ENCODE peak calls at places on chromosomes 5 and 9, in four cellular contexts. L is lower lobe of right lung, C is gastrocnemius medialis, D is lung. Q is an unnamed sample. For H3K4me1, the result is how much of the 10 kb centered on the place peaks cover.

GRCh38 chr9:108396618-108397017 is 459.2 kb downstream of the ACTL7B start:
- DNase-seq in L (no peak), C (no peak), D (no peak), Q (no peak)

GRCh38 chr5:99010294-99010693 is 81.5 kb upstream of the CHD1 start:
- DNase-seq in L (no peak), C (no peak), D (no peak), Q (no peak)

GRCh38 chr5:136382071-136382470 is 16.7 kb upstream of the TRPC7 start:
- DNase-seq in L (no peak), C (no peak), D (no peak), Q (no peak)

GRCh38 chr5:16178745-16179372 is 732 bp downstream of the MARCHF11 start:
- DNase-seq in L (peak), C (no peak), D (peak), Q (peak)

GRCh38 chr9:98899399-98900056 is 44.2 kb upstream of the COL15A1 start:
- DNase-seq in L (no peak), C (no peak), D (no peak), Q (no peak)

GRCh38 chr5:58019614-58020013 is 440.3 kb downstream of the PLK2 start:
- DNase-seq in L (no peak), C (peak), D (peak), Q (peak)

GRCh38 chr5:72394688-72395087 is 74.5 kb downstream of the PTCD2 start:
- DNase-seq in L (no peak), C (no peak), D (no peak), Q (no peak)

GRCh38 chr9:97570899-97571298 is 62.3 kb downstream of the TSTD2 start:
- DNase-seq in L (no peak), C (peak), D (no peak), Q (peak)

GRCh38 chr9:115952667-115953316 is 200.8 kb upstream of the PAPPA start:
- DNase-seq in L (no peak), C (no peak), D (no peak), Q (no peak)

GRCh38 chr5:33470544-33470943 is 29.8 kb downstream of the TARS1 start:
- DNase-seq in L (no peak), C (no peak), D (no peak), Q (no peak)

GRCh38 chr9:93595461-93595860 is 19.1 kb downstream of the PHF2 start:
- DNase-seq in L (no peak), C (no peak), D (no peak), Q (no peak)

GRCh38 chr9:18499987-18500386 is 26.0 kb downstream of the ADAMTSL1 start:
- DNase-seq in L (no peak), C (no peak), D (no peak), Q (no peak)

GRCh38 chr5:148903587-148903986 is 77.2 kb downstream of the ADRB2 start:
- DNase-seq in L (no peak), C (no peak), D (no peak), Q (no peak)

GRCh38 chr5:54088081-54088480 is 222.3 kb downstream of the ARL15 start:
- DNase-seq in L (no peak), C (no peak), D (no peak), Q (no peak)

GRCh38 chr9:89448381-89448780 is 49.5 kb downstream of the SEMA4D start:
- DNase-seq in L (no peak), C (no peak), D (no peak), Q (no peak)

GRCh38 chr5:158174918-158175663 is 316.1 kb upstream of the CLINT1 start:
- DNase-seq in L (peak), C (peak), D (peak), Q (peak)

GRCh38 chr5:38329132-38329715 is 70.9 kb downstream of the EGFLAM start:
- DNase-seq in L (no peak), C (no peak), D (no peak), Q (no peak)

GRCh38 chr5:109164001-109164400 is 245.8 kb downstream of the PJA2 start:
- DNase-seq in L (no peak), C (no peak), D (no peak), Q (no peak)

GRCh38 chr5:171872666-171873065 is 87.0 kb downstream of the SMIM23 start:
- DNase-seq in L (no peak), C (no peak), D (no peak), Q (no peak)

GRCh38 chr9:111691686-111692329 is 30.4 kb downstream of the GNG10 start:
- DNase-seq in L (no peak), C (no peak), D (no peak), Q (no peak)

GRCh38 chr5:3139596-3139995 is 388.1 kb upstream of the IRX2 start:
- DNase-seq in L (no peak), C (no peak), D (no peak), Q (no peak)

GRCh38 chr9:130332384-130332926 is 66.9 kb downstream of the HMCN2 start:
- DNase-seq in L (no peak), C (no peak), D (no peak), Q (no peak)

GRCh38 chr5:144361406-144361805 is 190.7 kb downstream of the KCTD16 start:
- DNase-seq in L (no peak), C (no peak), D (no peak), Q (no peak)

GRCh38 chr5:38468978-38469706 is 87.3 kb downstream of the LIFR start:
- DNase-seq in L (no peak), C (peak), D (no peak), Q (no peak)

GRCh38 chr9:91902465-91903125 is 47.4 kb downstream of the ROR2 start:
- DNase-seq in L (no peak), C (no peak), D (no peak), Q (no peak)
- H3K4me1 ChIP-seq in L (under half), C (under half), D (under half), Q (under half)

DNA sequence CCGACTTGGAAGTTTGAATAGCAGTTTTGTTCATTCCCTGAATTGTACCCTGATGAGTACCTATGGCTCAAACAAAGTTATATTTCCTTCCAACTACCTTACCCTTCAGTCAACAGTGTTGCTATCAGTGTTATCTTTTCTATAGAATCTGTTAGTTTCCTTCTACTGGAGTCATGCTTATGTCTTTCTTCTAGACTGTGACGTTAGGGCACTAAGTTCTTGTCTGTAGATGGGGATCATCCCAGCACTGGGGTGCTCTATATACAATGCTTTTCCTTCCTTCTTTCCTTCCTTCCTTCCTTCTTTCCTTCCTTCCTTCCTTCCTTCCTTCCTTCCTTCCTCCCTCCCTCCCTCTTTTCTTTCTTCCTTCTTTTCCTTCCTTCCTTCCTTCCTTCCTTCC is 973.0 kb downstream of the CDH12 start:
- DNase-seq in L (no peak), C (no peak), D (no peak), Q (no peak)
- H3K4me1 ChIP-seq in L (under half), C (under half), D (under half), Q (under half)

GRCh38 chr9:114361542-114361941 is 26.2 kb downstream of the AKNA start:
- DNase-seq in L (no peak), C (no peak), D (no peak), Q (no peak)
- H3K4me1 ChIP-seq in L (under half), C (under half), D (under half), Q (under half)

DNA sequence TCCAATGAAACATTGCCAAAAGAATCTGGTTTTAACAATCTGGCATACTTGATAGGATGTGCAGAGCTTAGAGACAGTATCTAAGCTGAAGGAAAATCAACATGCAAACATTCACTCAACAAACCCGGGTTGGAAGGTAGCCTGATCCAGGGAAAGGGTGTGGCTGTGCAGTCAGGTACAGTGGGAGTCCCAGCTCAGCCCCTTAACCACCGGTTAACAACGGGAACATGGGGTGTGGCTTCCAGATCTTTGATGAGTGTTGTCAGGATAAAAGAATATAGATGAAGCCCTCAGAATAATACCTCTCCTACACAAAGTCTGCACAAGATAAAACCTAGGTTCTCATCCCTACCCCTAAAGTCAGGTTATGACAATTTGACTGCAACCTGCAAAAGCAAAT is 127.3 kb downstream of the CDK5RAP2 start:
- DNase-seq in L (no peak), C (no peak), D (no peak), Q (no peak)
- H3K4me1 ChIP-seq in L (under half), C (under half), D (under half), Q (under half)

DNA sequence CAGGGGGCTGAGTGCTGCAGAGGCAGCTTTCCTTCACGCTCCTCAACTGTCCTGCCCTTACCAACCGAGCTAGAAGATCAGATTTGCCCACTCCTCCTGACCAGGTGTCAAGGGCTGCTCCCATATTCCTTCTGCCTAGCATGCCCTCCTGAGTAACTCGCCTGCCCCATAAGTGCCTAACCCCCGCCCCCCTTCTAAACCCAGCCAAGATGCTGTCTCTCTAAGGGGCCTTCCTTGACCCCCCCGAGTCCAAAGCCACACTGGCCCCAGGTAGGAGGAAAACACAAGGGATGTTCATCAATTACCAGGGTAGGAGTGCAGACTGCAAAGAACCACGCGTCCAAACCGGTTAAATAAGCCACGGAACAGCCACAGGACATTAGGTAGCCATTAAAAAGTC is 4.8 kb downstream of the CCDC69 start:
- DNase-seq in L (no peak), C (no peak), D (no peak), Q (no peak)
- H3K4me1 ChIP-seq in L (half or more), C (half or more), D (under half), Q (under half)

GRCh38 chr9:38035873-38036272 is 33.2 kb downstream of the SHB start:
- DNase-seq in L (no peak), C (no peak), D (no peak), Q (no peak)
- H3K4me1 ChIP-seq in L (half or more), C (under half), D (under half), Q (under half)

GRCh38 chr9:6412572-6413364 is at the start of gene UHRF2:
- DNase-seq in L (peak), C (peak), D (peak), Q (peak)
- H3K4me1 ChIP-seq in L (under half), C (under half), D (under half), Q (under half)

DNA sequence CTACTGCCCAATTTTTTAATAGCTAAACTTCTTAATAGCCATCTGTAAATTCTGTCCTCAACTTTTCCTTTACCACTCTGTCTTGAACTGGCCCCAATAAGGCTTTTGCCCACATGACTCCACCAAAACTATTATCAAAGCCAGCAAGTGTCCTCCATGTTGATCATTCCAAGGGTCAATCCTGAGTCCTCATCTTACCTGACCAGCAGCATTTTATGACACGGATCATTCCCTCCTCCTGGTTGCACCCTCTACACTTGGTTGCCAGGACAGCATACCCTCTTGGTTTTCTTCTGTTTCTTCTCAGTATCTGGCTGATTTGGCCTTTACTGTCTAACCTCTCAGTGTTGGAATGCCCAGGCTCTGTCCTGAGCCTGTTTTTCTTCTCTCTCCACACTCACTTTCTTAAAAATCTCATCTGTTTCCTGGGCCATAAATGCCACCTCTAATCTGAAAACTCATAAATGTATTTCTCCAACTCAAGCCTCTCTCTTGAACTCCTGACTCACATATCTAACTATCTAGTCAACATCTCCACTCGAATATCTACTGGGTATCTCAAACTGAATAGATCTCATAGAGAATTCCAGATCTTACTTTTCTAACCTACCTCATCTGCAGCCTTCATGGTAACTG is 40.0 kb upstream of the CDC42SE2 start:
- DNase-seq in L (no peak), C (no peak), D (no peak), Q (no peak)
- H3K4me1 ChIP-seq in L (under half), C (under half), D (under half), Q (under half)

DNA sequence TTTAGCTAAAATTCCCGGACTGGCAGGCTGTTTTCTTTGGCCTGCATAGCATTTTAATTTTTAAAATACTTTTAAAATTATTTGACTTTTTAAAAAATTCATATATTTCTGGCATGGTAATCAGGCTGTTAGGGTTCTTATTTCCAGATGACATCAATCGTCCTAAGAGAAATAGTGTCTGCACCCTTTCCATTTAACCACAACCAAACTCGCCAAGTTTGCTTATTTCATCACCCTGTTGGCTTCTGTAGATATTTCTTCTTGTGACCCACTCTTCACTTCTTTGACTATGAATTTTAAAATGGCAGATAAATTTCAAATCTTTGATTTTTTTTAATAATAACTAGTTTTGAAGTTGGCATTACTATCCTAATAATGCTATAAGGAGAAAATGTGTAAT is 675.7 kb upstream of the FTMT start:
- DNase-seq in L (no peak), C (no peak), D (no peak), Q (no peak)
- H3K4me1 ChIP-seq in L (under half), C (under half), D (under half), Q (under half)

DNA sequence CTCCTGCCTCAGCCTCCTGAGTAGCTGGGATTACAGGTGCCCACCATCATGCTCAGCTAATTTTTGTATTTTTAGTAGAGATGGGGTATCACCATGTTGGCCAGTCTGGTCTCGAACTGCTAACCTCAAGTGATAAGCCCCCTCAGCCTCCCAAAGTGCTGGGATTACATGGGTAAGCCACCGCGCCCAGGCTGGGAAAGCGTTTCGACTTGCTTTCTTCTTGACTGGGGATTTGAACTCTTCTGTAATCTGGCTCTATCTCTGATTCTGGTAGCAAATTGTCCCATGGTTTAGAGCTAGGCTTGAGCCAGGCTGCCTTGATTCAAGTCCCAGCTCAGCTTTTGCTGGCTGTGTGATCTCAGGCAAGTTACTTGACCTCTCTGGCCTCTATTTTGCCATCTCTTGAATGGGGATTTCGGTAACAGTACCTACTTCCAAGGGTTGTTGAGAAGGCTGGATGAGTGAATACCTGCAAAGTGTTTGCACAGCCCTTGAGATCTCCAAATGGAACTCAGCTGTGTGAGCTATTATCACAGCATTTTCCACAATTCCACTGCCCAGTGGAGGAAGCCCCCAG is 20.5 kb upstream of the MVB12B start:
- DNase-seq in L (no peak), C (no peak), D (no peak), Q (no peak)
- H3K4me1 ChIP-seq in L (under half), C (under half), D (under half), Q (under half)

Q was measured in right lobe of liver.